ENCODE peak calls at places on chromosomes 16 and 17, in four cellular contexts. P is NCI-H1105, H is lung, R is MM.1S. E is an unnamed sample.

GRCh38 chr17:61251939-61252865 is 147.4 kb upstream of the TBX2 start:
- DNase-seq in P (no peak), H (peak), R (no peak), E (peak)

GRCh38 chr17:82657926-82658325 is 9.7 kb upstream of the WDR45B start:
- DNase-seq in R (no peak), P (no peak), H (no peak), E (no peak)

GRCh38 chr17:73359987-73360410 is 48.2 kb upstream of the CDC42EP4 start:
- DNase-seq in P (no peak), H (peak), R (no peak), E (no peak)

GRCh38 chr17:77424585-77425344 is 284.0 kb downstream of the SEC14L1 start:
- DNase-seq in P (no peak), H (peak), R (no peak), E (no peak)

GRCh38 chr16:50530277-50531236 is 17.6 kb upstream of the NKD1 start:
- DNase-seq in P (peak), R (no peak), H (peak), E (peak)

GRCh38 chr16:46765050-46765449 is 16.9 kb upstream of the MYLK3 start:
- DNase-seq in R (no peak), P (no peak), H (no peak), E (no peak)

GRCh38 chr17:64596439-64596838 is 65.7 kb downstream of the SMURF2 start:
- DNase-seq in R (no peak), P (no peak), H (no peak), E (no peak)

GRCh38 chr16:89037261-89038152 is 56.1 kb upstream of the ACSF3 start:
- DNase-seq in H (no peak), R (peak), P (no peak), E (no peak)

GRCh38 chr17:77457572-77458201 is 316.9 kb downstream of the SEC14L1 start:
- DNase-seq in P (no peak), R (no peak), H (no peak), E (no peak)

GRCh38 chr17:48270896-48271295 is 159.1 kb downstream of the SKAP1 start:
- DNase-seq in R (no peak), P (no peak), H (no peak), E (no peak)

GRCh38 chr17:4607773-4608187 is 23.5 kb downstream of the SMTNL2 start:
- DNase-seq in H (peak), P (no peak), R (no peak), E (peak)

GRCh38 chr16:67372664-67373063 is 20.6 kb downstream of the TPPP3 start:
- DNase-seq in P (no peak), R (peak), H (no peak), E (peak)

GRCh38 chr16:8691728-8692127 is 17.3 kb downstream of the ABAT start:
- DNase-seq in R (no peak), P (no peak), H (no peak), E (no peak)

GRCh38 chr17:81991684-81992513 is 14.5 kb downstream of the ASPSCR1 start:
- DNase-seq in R (no peak), P (no peak), H (peak), E (peak)

GRCh38 chr17:59425085-59425901 is 93.8 kb downstream of the YPEL2 start:
- DNase-seq in P (no peak), H (no peak), R (peak), E (no peak)

E was measured in DMS79 treated with DMSO at 0.1 percent for 48 hours.